ENCODE peak calls at places on chromosomes 13 and 19, in six cellular contexts. D, W, S, B, T and Y are unnamed samples. For H3K4me1 and H3F3A, the result is how much of the 10 kb centered on the place peaks cover.

GRCh38 chr19:48713041-48713863 is 6.3 kb downstream of the MAMSTR start:
- DNase-seq in D (peak), W (peak), S (peak), B (no peak), T (no peak), Y (peak)

GRCh38 chr13:50081106-50081898 is 66.1 kb downstream of the KCNRG start:
- DNase-seq in D (peak), W (peak), S (peak), B (no peak), T (peak), Y (no peak)

GRCh38 chr13:40026741-40027140 is 371.3 kb downstream of the COG6 start:
- DNase-seq in D (no peak), W (no peak), S (no peak), B (no peak), T (peak), Y (no peak)

GRCh38 chr13:51500687-51501086 is 47.9 kb upstream of the INTS6 start:
- DNase-seq in D (no peak), W (no peak), S (no peak), B (no peak), T (no peak), Y (no peak)

GRCh38 chr13:113328851-113329250 is 31.8 kb downstream of the LAMP1 start:
- DNase-seq in D (no peak), W (no peak), S (no peak), B (no peak), T (no peak), Y (peak)

GRCh38 chr19:53771133-53771532 is 53.0 kb downstream of the NLRP12 start:
- DNase-seq in D (peak), W (no peak), S (no peak), B (peak), T (no peak), Y (peak)

GRCh38 chr13:28181413-28181812 is 43.1 kb downstream of the PAN3 start:
- DNase-seq in D (no peak), W (peak), S (no peak), B (peak), T (no peak), Y (no peak)

GRCh38 chr19:2556221-2557092 is 80.5 kb downstream of the GADD45B start:
- DNase-seq in D (no peak), W (no peak), S (no peak), B (no peak), T (no peak), Y (no peak)

GRCh38 chr19:39623946-39624345 is 21.6 kb downstream of the LGALS13 start:
- DNase-seq in D (peak), W (no peak), S (no peak), B (no peak), T (no peak), Y (no peak)

GRCh38 chr13:73254827-73255226 is 196.0 kb downstream of the KLF5 start:
- DNase-seq in D (no peak), W (peak), S (no peak), B (peak), T (no peak), Y (no peak)

GRCh38 chr19:46182476-46182875 is 34.4 kb downstream of the IGFL2 start:
- DNase-seq in D (no peak), W (no peak), S (no peak), B (no peak), T (no peak), Y (no peak)

GRCh38 chr13:28499579-28499978 is 4.7 kb upstream of the FLT1 start:
- DNase-seq in D (no peak), W (peak), S (no peak), B (peak), T (no peak), Y (no peak)

GRCh38 chr19:32824136-32824835 is 45.3 kb downstream of the SLC7A9 start:
- DNase-seq in D (no peak), W (no peak), S (peak), B (no peak), T (no peak), Y (peak)

GRCh38 chr13:77985866-77986636 is 67.4 kb upstream of the EDNRB start:
- DNase-seq in D (no peak), W (peak), S (no peak), B (no peak), T (no peak), Y (no peak)

GRCh38 chr13:49927755-49928154 is 8.4 kb downstream of the SPRYD7 start:
- DNase-seq in D (no peak), W (peak), S (no peak), B (no peak), T (no peak), Y (no peak)

GRCh38 chr19:38583219-38583984 is 34.4 kb downstream of the MAP4K1 start:
- DNase-seq in D (no peak), W (no peak), S (no peak), B (no peak), T (peak), Y (no peak)

GRCh38 chr19:35879770-35880317 is 11.5 kb downstream of the APLP1 start:
- DNase-seq in D (peak), W (peak), S (peak), B (peak), T (peak), Y (peak)

GRCh38 chr13:113538689-113539058 is 45.9 kb upstream of the TFDP1 start:
- DNase-seq in D (no peak), W (no peak), S (no peak), B (peak), T (no peak), Y (no peak)

GRCh38 chr19:32831611-32832010 is 38.0 kb downstream of the SLC7A9 start:
- DNase-seq in D (no peak), W (no peak), S (no peak), B (no peak), T (no peak), Y (no peak)

GRCh38 chr13:50375792-50376191 is 360.5 kb downstream of the KCNRG start:
- DNase-seq in D (no peak), W (peak), S (no peak), B (peak), T (no peak), Y (no peak)

GRCh38 chr19:53982056-53982455 is 9.4 kb upstream of the CACNG6 start:
- DNase-seq in D (peak), W (peak), S (peak), B (peak), T (no peak), Y (no peak)

GRCh38 chr19:33654840-33655508 is 33.2 kb downstream of the CHST8 start:
- DNase-seq in D (no peak), W (no peak), S (no peak), B (no peak), T (no peak), Y (no peak)

GRCh38 chr13:99796175-99796819 is 175.3 kb downstream of the ZIC5 start:
- DNase-seq in D (peak), W (peak), S (peak), B (peak), T (peak), Y (no peak)

GRCh38 chr13:103133551-103133950 is 67.3 kb upstream of the SLC10A2 start:
- DNase-seq in D (no peak), W (peak), S (no peak), B (no peak), T (no peak), Y (no peak)

GRCh38 chr19:35555301-35556005 is 8.0 kb downstream of the ATP4A start:
- DNase-seq in D (peak), W (peak), S (peak), B (peak), T (no peak), Y (no peak)

GRCh38 chr19:15253513-15253912 is 21.3 kb upstream of the EPHX3 start:
- DNase-seq in D (no peak), W (no peak), S (no peak), B (no peak), T (no peak), Y (no peak)

GRCh38 chr19:35388277-35389054 is 17.6 kb downstream of the GPR42 start:
- DNase-seq in D (no peak), W (no peak), S (no peak), B (no peak), T (no peak), Y (no peak)

DNA sequence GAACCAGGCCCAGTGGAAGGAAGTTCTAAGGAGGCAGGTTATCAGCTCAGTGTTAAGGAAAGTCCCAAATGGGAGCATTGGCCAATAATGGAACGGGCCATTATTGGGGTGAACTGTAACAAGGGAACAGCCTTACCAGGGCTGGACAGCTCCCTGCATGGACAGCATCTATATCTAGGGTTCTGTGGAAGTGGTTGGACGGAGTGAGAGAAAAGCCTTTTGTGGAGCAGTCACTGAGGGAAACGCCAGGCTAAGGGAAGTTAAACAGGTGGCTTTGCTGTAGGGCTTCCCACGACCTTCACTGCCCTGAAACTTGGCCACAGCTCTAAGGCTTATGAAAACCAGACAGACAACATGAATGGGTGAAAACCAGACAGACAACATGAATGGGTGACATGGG is 17.0 kb downstream of the POU2F2 start:
- DNase-seq in D (no peak), W (peak), S (no peak), B (no peak), T (no peak), Y (no peak)
- H3K4me1 ChIP-seq in D (under half), W (under half), S (under half), B (under half), T (under half), Y (under half)

GRCh38 chr13:93248627-93249047 is 22.0 kb downstream of the GPC6 start:
- DNase-seq in D (peak), W (no peak), S (peak), B (peak), T (no peak), Y (no peak)

GRCh38 chr13:93254775-93255174 is 28.2 kb downstream of the GPC6 start:
- DNase-seq in D (no peak), W (no peak), S (no peak), B (no peak), T (no peak), Y (no peak)

GRCh38 chr13:93249259-93249917 is 22.8 kb downstream of the GPC6 start:
- DNase-seq in D (no peak), W (peak), S (no peak), B (peak), T (no peak), Y (peak)

GRCh38 chr13:93246069-93246468 is 19.5 kb downstream of the GPC6 start:
- DNase-seq in D (no peak), W (no peak), S (no peak), B (no peak), T (no peak), Y (no peak)

DNA sequence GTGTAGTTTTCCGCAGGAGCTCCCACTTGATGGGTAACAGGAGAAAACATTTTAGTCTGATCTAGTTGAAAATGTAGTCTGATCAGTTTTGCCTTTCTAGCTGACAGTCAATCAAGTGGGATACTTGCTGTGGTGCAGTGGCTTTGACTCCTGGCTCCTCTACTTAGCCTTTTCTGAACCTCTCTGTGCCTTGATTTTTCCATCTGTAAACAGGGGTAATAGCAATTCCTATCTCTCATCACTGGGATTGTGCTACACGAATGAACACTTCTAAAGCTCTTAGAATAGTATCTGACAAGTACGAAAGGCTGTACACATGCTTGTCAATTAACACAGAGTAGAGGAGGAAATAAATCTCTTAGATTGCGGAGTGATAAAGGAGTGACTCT is 23.3 kb downstream of the GPC6 start:
- DNase-seq in D (no peak), W (no peak), S (no peak), B (no peak), T (no peak), Y (no peak)
- H3F3A ChIP-seq in D (under half), W (under half), S (under half), B (under half), T (under half), Y (under half)

DNA sequence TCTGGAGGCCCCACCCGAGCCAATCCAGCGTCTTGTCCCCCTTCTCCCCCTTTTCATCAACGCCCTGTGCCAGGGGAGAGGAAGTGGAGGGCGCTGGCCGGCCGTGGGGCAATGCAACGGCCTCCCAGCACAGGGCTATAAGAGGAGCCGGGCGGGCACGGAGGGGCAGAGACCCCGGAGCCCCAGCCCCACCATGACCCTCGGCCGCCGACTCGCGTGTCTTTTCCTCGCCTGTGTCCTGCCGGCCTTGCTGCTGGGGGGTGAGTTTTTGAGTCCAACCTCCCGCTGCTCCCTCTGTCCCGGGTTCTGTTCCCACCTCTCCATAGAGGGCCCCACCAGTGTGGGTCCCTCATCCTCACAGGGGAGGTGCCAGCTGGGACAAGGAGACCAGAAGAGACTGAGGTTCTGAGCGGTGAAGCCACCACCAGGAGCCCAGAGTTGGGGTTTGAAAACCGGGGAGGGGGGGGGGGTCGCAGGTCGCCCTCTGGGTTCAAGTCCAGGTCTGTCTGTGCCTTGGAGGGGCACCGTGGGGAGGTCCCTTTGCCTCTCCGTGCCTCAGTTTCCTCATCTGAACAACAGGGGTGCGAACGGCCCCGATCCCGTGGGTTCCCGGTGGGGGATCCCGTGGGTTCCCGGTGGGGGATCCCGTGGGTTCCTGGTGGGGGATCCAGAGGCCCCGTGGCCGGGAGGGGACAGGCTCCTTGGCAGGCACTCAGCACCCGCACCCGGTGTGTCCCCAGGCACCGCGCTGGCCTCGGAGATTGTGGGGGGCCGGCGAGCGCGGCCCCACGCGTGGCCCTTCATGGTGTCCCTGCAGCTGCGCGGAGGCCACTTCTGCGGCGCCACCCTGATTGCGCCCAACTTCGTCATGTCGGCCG is at the start of gene ELANE:
- DNase-seq in D (no peak), W (no peak), S (no peak), B (no peak), T (no peak), Y (no peak)
- TF ChIP-seq EZH2 in D (no peak), W (no peak), S (no peak), B (no peak), T (no peak), Y (no peak)

DNA sequence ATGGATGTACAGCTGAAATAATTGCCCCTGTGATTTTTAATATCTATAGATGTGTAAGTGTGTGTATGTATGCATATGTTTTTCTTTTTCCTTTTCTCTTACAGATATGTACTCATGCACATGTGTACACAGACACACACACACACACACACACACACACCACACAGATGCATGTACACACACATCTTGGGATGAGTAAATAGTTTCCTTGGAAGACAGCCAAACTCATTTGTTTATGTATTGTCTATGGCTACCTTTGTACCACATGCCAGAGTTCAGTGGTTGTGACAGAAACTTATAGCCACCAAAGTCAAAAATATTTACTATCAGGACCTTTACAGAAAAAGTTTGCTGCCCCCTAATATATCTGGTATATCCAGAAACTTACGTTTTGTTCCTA is 192.6 kb downstream of the MAB21L1 start:
- DNase-seq in D (no peak), W (peak), S (no peak), B (peak), T (no peak), Y (no peak)
- H3K4me1 ChIP-seq in D (under half), W (under half), S (under half), B (under half), T (under half), Y (under half)

GRCh38 chr13:59684105-59684504 is 479.6 kb downstream of the DIAPH3 start:
- DNase-seq in D (no peak), W (no peak), S (no peak), B (no peak), T (no peak), Y (no peak)
- H3F3A ChIP-seq in D (under half), W (under half), S (under half), B (under half), T (under half), Y (under half)

GRCh38 chr19:1451916-1452801 is 2.2 kb downstream of the APC2 start:
- DNase-seq in D (peak), W (no peak), S (peak), B (no peak), T (no peak), Y (no peak)

GRCh38 chr19:1447944-1448343 is 2.0 kb upstream of the APC2 start:
- DNase-seq in D (no peak), W (no peak), S (no peak), B (no peak), T (no peak), Y (no peak)

GRCh38 chr19:1450735-1451669 is 1.1 kb downstream of the APC2 start:
- DNase-seq in D (no peak), W (no peak), S (no peak), B (no peak), T (no peak), Y (no peak)

GRCh38 chr19:1447565-1447903 is 2.4 kb upstream of the APC2 start:
- DNase-seq in D (no peak), W (no peak), S (no peak), B (no peak), T (no peak), Y (no peak)

GRCh38 chr19:1449467-1450442 is at the start of gene APC2:
- DNase-seq in D (peak), W (peak), S (peak), B (no peak), T (no peak), Y (no peak)
- TF ChIP-seq EZH2 in D (no peak), W (peak), S (peak), B (no peak), T (no peak), Y (no peak)

GRCh38 chr19:13615890-13616289 is 109.6 kb upstream of the CACNA1A start:
- DNase-seq in D (no peak), W (no peak), S (no peak), B (no peak), T (no peak), Y (no peak)

GRCh38 chr19:13610042-13610691 is 103.9 kb upstream of the CACNA1A start:
- DNase-seq in D (peak), W (no peak), S (peak), B (peak), T (no peak), Y (no peak)

GRCh38 chr19:13611596-13611995 is 105.3 kb upstream of the CACNA1A start:
- DNase-seq in D (no peak), W (no peak), S (no peak), B (no peak), T (no peak), Y (no peak)

GRCh38 chr19:13619203-13619632 is 112.9 kb upstream of the CACNA1A start:
- DNase-seq in D (no peak), W (peak), S (no peak), B (no peak), T (no peak), Y (no peak)

GRCh38 chr19:13613447-13613846 is 107.2 kb upstream of the CACNA1A start:
- DNase-seq in D (no peak), W (no peak), S (no peak), B (no peak), T (no peak), Y (no peak)
- H3K4me1 ChIP-seq in D (under half), W (under half), S (under half), B (under half), T (under half), Y (under half)

GRCh38 chr13:33280923-33281322 is 4.6 kb downstream of the STARD13 start:
- DNase-seq in D (no peak), W (peak), S (no peak), B (no peak), T (no peak), Y (no peak)

GRCh38 chr13:33278923-33279322 is 6.6 kb downstream of the STARD13 start:
- DNase-seq in D (no peak), W (no peak), S (no peak), B (no peak), T (no peak), Y (no peak)

GRCh38 chr13:33279414-33279813 is 6.1 kb downstream of the STARD13 start:
- DNase-seq in D (no peak), W (peak), S (no peak), B (peak), T (no peak), Y (peak)

GRCh38 chr13:33280550-33280905 is 5.0 kb downstream of the STARD13 start:
- DNase-seq in D (no peak), W (no peak), S (no peak), B (no peak), T (no peak), Y (peak)

GRCh38 chr13:33279898-33280549 is 5.5 kb downstream of the STARD13 start:
- DNase-seq in D (no peak), W (peak), S (no peak), B (peak), T (no peak), Y (peak)
- H3F3A ChIP-seq in D (under half), W (half or more), S (under half), B (under half), T (under half), Y (under half)

DNA sequence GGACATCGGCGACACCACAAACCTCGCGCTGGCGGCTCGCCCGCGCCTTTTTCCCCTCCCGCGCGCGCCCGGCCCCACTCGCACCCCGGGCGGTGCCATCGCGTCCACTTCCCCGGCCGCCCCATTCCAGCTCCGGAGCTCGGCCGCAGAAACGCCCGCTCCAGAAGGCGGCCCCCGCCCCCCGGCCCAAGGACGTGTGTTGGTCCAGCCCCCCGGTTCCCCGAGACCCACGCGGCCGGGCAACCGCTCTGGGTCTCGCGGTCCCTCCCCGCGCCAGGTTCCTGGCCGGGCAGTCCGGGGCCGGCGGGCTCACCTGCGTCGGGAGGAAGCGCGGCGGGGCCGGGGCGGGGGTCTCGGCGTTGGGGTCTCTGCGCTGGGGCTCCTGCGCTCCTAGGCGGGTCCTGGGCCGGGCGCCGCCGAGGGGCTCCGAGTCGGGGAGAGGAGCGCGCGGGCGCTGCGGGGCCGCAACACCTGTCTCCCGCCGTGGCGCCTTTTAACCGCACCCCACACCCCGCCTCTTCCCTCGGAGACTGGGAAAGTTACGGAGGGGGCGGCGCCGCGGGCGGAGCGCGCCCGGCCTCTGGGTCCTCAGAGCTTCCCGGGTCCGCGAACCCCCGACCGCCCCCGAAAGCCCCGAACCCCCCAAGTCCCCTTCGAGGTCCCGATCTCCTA is at the start of gene GJB2:
- DNase-seq in D (peak), W (peak), S (peak), B (peak), T (peak), Y (peak)
- TF ChIP-seq EZH2 in D (no peak), W (peak), S (peak), B (no peak), T (no peak), Y (no peak)

GRCh38 chr13:33642374-33643065 is 175.4 kb upstream of the RFC3 start:
- DNase-seq in D (no peak), W (peak), S (peak), B (peak), T (no peak), Y (peak)
- H3K4me1 ChIP-seq in D (under half), W (half or more), S (under half), B (under half), T (under half), Y (under half)